ENCODE peak calls at places on chromosomes 5 and 9, in seven cellular contexts. W, H, E, X, R, T and Q are unnamed samples.

GRCh38 chr5:174246743-174247142 is 201.2 kb downstream of the NSG2 start:
- DNase-seq in T (no peak), R (no peak), X (no peak), W (no peak), H (no peak), E (no peak), Q (no peak)

GRCh38 chr9:73137286-73137899 is 14.3 kb upstream of the ANXA1 start:
- DNase-seq in R (no peak), E (no peak), X (no peak), H (peak), T (no peak), W (no peak), Q (no peak)

GRCh38 chr9:98783518-98784226 is 12.7 kb downstream of the ANKS6 start:
- DNase-seq in R (no peak), X (no peak), E (no peak), T (no peak), H (no peak), W (no peak), Q (no peak)

GRCh38 chr9:27337833-27338526 is 41.0 kb upstream of the EQTN start:
- DNase-seq in R (no peak), X (no peak), H (no peak), W (no peak), T (no peak), E (no peak), Q (no peak)

GRCh38 chr5:55570026-55570425 is 35.3 kb upstream of the PLPP1 start:
- DNase-seq in H (peak), X (no peak), T (no peak), R (no peak), W (no peak), E (no peak), Q (no peak)

GRCh38 chr5:137143244-137143605 is 355.9 kb downstream of the SPOCK1 start:
- DNase-seq in E (peak), W (no peak), R (no peak), H (no peak), T (no peak), X (no peak), Q (no peak)

GRCh38 chr9:110752766-110753165 is 84.2 kb downstream of the MUSK start:
- DNase-seq in W (no peak), H (peak), E (peak), R (no peak), X (no peak), T (no peak), Q (no peak)

GRCh38 chr9:89022071-89022721 is 30.9 kb downstream of the S1PR3 start:
- DNase-seq in H (peak), W (no peak), T (no peak), R (no peak), X (no peak), E (no peak), Q (no peak)

GRCh38 chr9:89597711-89598707 is 6.8 kb upstream of the GADD45G start:
- DNase-seq in E (no peak), X (peak), R (no peak), T (peak), W (no peak), H (peak), Q (peak)

GRCh38 chr5:80343067-80343466 is 23.3 kb downstream of the SPZ1 start:
- DNase-seq in E (no peak), R (no peak), W (no peak), T (no peak), H (peak), X (no peak), Q (no peak)

GRCh38 chr5:134079748-134080581 is 34.5 kb upstream of the TCF7 start:
- DNase-seq in H (no peak), T (peak), X (no peak), R (peak), E (no peak), W (no peak), Q (no peak)

GRCh38 chr9:137670391-137671195 is 51.8 kb downstream of the EHMT1 start:
- DNase-seq in T (no peak), E (no peak), H (no peak), R (no peak), X (no peak), W (no peak), Q (no peak)

GRCh38 chr5:120108586-120109254 is 355.4 kb upstream of the PRR16 start:
- DNase-seq in H (no peak), W (no peak), R (no peak), E (no peak), X (no peak), T (no peak), Q (no peak)

GRCh38 chr9:126705311-126705766 is 91.6 kb downstream of the LMX1B start:
- DNase-seq in R (peak), X (peak), W (peak), T (peak), H (peak), E (peak), Q (peak)

GRCh38 chr9:113879318-113879717 is 3.2 kb downstream of the ZNF618 start:
- DNase-seq in E (no peak), X (no peak), R (no peak), T (no peak), H (peak), W (no peak), Q (no peak)

GRCh38 chr5:66620711-66621110 is 24.5 kb downstream of the MAST4 start:
- DNase-seq in R (no peak), E (no peak), T (no peak), X (no peak), W (no peak), H (no peak), Q (no peak)

GRCh38 chr5:138972836-138973235 is 97.7 kb upstream of the LRRTM2 start:
- DNase-seq in T (no peak), H (no peak), R (no peak), E (no peak), X (no peak), W (no peak), Q (no peak)

GRCh38 chr5:140576776-140577201 is 12.2 kb downstream of the SLC35A4 start:
- DNase-seq in T (peak), X (no peak), E (no peak), R (no peak), W (no peak), H (no peak), Q (no peak)

GRCh38 chr9:114680266-114681011 is 1.6 kb downstream of the TEX48 start:
- DNase-seq in X (no peak), T (no peak), H (peak), R (no peak), E (no peak), W (no peak), Q (no peak)

GRCh38 chr9:127418037-127418471 is 6.1 kb upstream of the ZNF79 start:
- DNase-seq in W (no peak), R (no peak), X (peak), E (no peak), T (peak), H (peak), Q (peak)

GRCh38 chr9:19493174-19493811 is 84.5 kb downstream of the ACER2 start:
- DNase-seq in E (no peak), H (peak), T (peak), R (no peak), W (peak), X (peak), Q (peak)

GRCh38 chr9:10876333-10876732 is 263.5 kb upstream of the PTPRD start:
- DNase-seq in T (no peak), X (no peak), R (no peak), W (no peak), H (peak), E (no peak), Q (no peak)

GRCh38 chr5:146283344-146283761 is 55.3 kb upstream of the POU4F3 start:
- DNase-seq in H (peak), W (no peak), R (no peak), E (peak), T (no peak), X (no peak), Q (peak)

GRCh38 chr9:91716239-91716638 is 233.8 kb downstream of the ROR2 start:
- DNase-seq in T (no peak), E (no peak), H (no peak), W (no peak), X (no peak), R (no peak), Q (no peak)

GRCh38 chr5:200985-201384 is 9.7 kb downstream of the LRRC14B start:
- DNase-seq in X (no peak), H (no peak), R (no peak), E (no peak), T (no peak), W (no peak), Q (peak)

GRCh38 chr5:1073239-1074102 is 38.4 kb downstream of the SLC12A7 start:
- DNase-seq in R (no peak), H (no peak), T (no peak), X (no peak), W (no peak), E (no peak), Q (no peak)

GRCh38 chr9:104093162-104093561 is 947 bp upstream of the SMC2 start:
- DNase-seq in R (no peak), H (peak), W (no peak), X (no peak), E (no peak), T (no peak), Q (no peak)

GRCh38 chr5:124504081-124504916 is 242.1 kb downstream of the ZNF608 start:
- DNase-seq in E (no peak), T (no peak), W (no peak), H (peak), X (no peak), R (no peak), Q (no peak)

GRCh38 chr9:133910855-133911514 is 81.1 kb downstream of the VAV2 start:
- DNase-seq in R (no peak), H (no peak), E (no peak), X (no peak), T (no peak), W (no peak), Q (no peak)

GRCh38 chr5:154857091-154857533 is 1.3 kb upstream of the CNOT8 start:
- DNase-seq in T (peak), R (no peak), H (no peak), E (no peak), X (no peak), W (no peak), Q (no peak)

GRCh38 chr5:13478831-13479465 is 465.5 kb downstream of the DNAH5 start:
- DNase-seq in W (no peak), H (peak), E (no peak), X (peak), T (no peak), R (no peak), Q (peak)